ENCODE peak calls at places on chromosomes 6 and 20, in ten cellular contexts. C, G, N, T, S, R, H, D, I and K are unnamed samples.

GRCh38 chr6:38805127-38805655 is 90.1 kb downstream of the DNAH8 start:
- DNase-seq in I (no peak), D (no peak), R (no peak), G (no peak), S (no peak), N (no peak), T (no peak), H (no peak), C (no peak), K (no peak)

GRCh38 chr6:30061766-30062458 is 847 bp downstream of the POLR1H start:
- DNase-seq in I (no peak), H (no peak), T (peak), G (no peak), N (peak), R (no peak), C (peak), D (no peak), S (no peak), K (no peak)

GRCh38 chr6:63816979-63817436 is 181.4 kb downstream of the PHF3 start:
- DNase-seq in T (no peak), S (no peak), H (no peak), R (no peak), I (no peak), G (no peak), N (no peak), C (peak), D (peak), K (no peak)

GRCh38 chr6:32807020-32807580 is 9.7 kb downstream of the HLA-DOB start:
- DNase-seq in T (no peak), S (peak), R (no peak), N (no peak), H (no peak), I (no peak), C (no peak), D (no peak), G (no peak), K (no peak)

GRCh38 chr6:145502417-145502816 is 232.9 kb downstream of the EPM2A start:
- DNase-seq in C (peak), N (no peak), I (no peak), R (no peak), T (no peak), D (peak), H (no peak), G (no peak), S (no peak), K (no peak)

GRCh38 chr6:129490551-129491245 is 219.3 kb downstream of the ARHGAP18 start:
- DNase-seq in H (peak), C (peak), I (peak), D (peak), G (no peak), R (peak), T (peak), N (peak), S (no peak), K (no peak)

GRCh38 chr6:11196511-11197174 is 35.8 kb downstream of the NEDD9 start:
- DNase-seq in R (no peak), N (no peak), G (no peak), C (no peak), S (no peak), H (no peak), I (peak), T (peak), D (no peak), K (no peak)

GRCh38 chr20:17897566-17898307 is 70.9 kb downstream of the SNX5 start:
- DNase-seq in S (no peak), R (no peak), G (no peak), I (no peak), D (no peak), H (no peak), C (no peak), T (no peak), N (no peak), K (no peak)

GRCh38 chr20:3795511-3796468 is at the start of gene CDC25B:
- DNase-seq in D (peak), T (peak), H (peak), R (peak), S (peak), I (peak), C (peak), G (peak), N (peak), K (peak)

GRCh38 chr20:44210422-44211176 is at the start of gene OSER1:
- DNase-seq in G (peak), T (peak), R (peak), C (peak), H (peak), S (peak), I (peak), N (peak), D (peak), K (peak)

GRCh38 chr6:110484321-110484720 is 7.9 kb upstream of the SLC22A16 start:
- DNase-seq in R (no peak), D (no peak), H (no peak), S (no peak), I (no peak), T (peak), C (peak), N (peak), G (no peak), K (no peak)

GRCh38 chr6:164398647-164399046 is 910.8 kb downstream of the C6orf118 start:
- DNase-seq in N (no peak), R (no peak), D (no peak), C (no peak), T (no peak), G (no peak), S (no peak), H (no peak), I (no peak), K (no peak)

GRCh38 chr20:44646641-44647274 is 4.7 kb downstream of the ADA start:
- DNase-seq in S (no peak), T (peak), I (no peak), G (no peak), C (peak), N (no peak), R (peak), H (peak), D (peak), K (no peak)

GRCh38 chr6:38509713-38510112 is 130.0 kb downstream of the BTBD9 start:
- DNase-seq in N (peak), C (peak), R (no peak), T (peak), D (peak), S (no peak), G (no peak), H (no peak), I (no peak), K (no peak)

GRCh38 chr6:64040118-64040517 is 404.5 kb downstream of the PHF3 start:
- DNase-seq in T (no peak), D (no peak), S (no peak), H (no peak), I (no peak), C (no peak), G (no peak), R (no peak), N (no peak), K (no peak)

GRCh38 chr20:49694450-49695071 is 19.1 kb downstream of the B4GALT5 start:
- DNase-seq in H (no peak), S (no peak), C (no peak), D (no peak), T (no peak), R (no peak), G (no peak), N (no peak), I (no peak), K (no peak)

GRCh38 chr6:46490425-46491200 is 636 bp downstream of the RCAN2 start:
- DNase-seq in N (peak), I (no peak), S (peak), R (no peak), T (no peak), H (peak), D (no peak), G (peak), C (no peak), K (peak)
- TF ChIP-seq CTCF in N (peak), I (peak), S (peak), R (no peak), T (no peak), H (no peak), D (no peak), G (peak), C (no peak), K (no peak)

DNA sequence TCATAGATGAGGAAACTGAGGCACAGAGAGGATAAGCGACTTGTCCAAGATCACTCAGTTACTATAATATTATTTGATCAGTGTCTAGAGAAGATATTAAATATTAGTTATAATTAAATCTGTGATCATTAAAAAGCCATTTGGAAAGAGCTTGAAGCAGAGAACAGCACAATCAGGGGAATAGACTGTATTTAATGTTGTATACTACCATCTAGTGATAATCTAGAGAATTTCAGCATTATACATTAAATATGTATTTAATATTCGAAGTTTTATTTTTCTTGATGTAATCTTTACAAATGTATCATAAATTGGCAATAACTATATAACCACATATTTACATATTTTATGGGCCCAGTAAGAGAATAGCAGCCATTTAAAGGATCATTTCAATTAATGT is 20.2 kb upstream of the MTCL3 start:
- DNase-seq in N (no peak), S (no peak), I (no peak), H (peak), R (no peak), C (peak), T (peak), D (no peak), G (no peak), K (no peak)
- TF ChIP-seq CTCF in N (no peak), S (no peak), I (no peak), H (peak), R (peak), C (peak), T (peak), D (peak), G (peak), K (peak)

DNA sequence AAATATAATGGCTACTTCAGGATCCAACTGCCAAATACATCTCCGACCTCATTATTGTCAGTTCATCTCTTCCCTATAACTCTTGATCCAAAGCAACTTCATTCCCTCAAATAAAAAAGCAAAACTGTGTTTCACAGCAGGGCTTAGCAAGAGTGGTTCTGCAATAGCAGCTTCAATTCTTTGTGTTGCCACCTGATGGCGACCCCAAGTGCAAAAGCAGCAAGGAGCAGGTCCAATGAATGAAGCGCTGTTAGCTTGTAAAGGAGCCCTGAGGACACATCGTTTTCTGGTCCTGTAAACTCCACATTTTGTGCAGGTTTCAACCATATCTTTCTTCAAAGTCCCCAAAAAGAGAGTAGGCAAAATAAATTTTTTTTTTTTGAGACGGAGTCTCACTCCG is 19.6 kb downstream of the RTN4IP1 start:
- DNase-seq in I (no peak), S (peak), T (no peak), R (no peak), D (peak), C (no peak), N (peak), G (no peak), H (peak), K (no peak)
- TF ChIP-seq CTCF in I (peak), S (no peak), T (peak), R (no peak), D (peak), C (peak), N (peak), G (peak), H (peak), K (peak)

GRCh38 chr20:45836841-45837240 is 3.2 kb downstream of the SNX21 start:
- DNase-seq in G (no peak), S (no peak), I (no peak), T (peak), R (no peak), N (no peak), C (peak), D (no peak), H (no peak), K (no peak)

GRCh38 chr20:45833030-45833882 is at the start of gene SNX21:
- DNase-seq in R (peak), G (peak), D (peak), C (peak), N (peak), H (peak), I (peak), T (peak), S (peak), K (peak)

GRCh38 chr20:45833883-45834796 is 541 bp downstream of the SNX21 start:
- DNase-seq in I (no peak), R (no peak), T (peak), N (peak), H (peak), D (peak), S (peak), C (peak), G (peak), K (peak)

GRCh38 chr20:45834797-45835161 is 1.2 kb downstream of the SNX21 start:
- DNase-seq in H (no peak), D (no peak), C (no peak), T (no peak), R (no peak), I (no peak), G (no peak), N (no peak), S (no peak), K (no peak)

DNA sequence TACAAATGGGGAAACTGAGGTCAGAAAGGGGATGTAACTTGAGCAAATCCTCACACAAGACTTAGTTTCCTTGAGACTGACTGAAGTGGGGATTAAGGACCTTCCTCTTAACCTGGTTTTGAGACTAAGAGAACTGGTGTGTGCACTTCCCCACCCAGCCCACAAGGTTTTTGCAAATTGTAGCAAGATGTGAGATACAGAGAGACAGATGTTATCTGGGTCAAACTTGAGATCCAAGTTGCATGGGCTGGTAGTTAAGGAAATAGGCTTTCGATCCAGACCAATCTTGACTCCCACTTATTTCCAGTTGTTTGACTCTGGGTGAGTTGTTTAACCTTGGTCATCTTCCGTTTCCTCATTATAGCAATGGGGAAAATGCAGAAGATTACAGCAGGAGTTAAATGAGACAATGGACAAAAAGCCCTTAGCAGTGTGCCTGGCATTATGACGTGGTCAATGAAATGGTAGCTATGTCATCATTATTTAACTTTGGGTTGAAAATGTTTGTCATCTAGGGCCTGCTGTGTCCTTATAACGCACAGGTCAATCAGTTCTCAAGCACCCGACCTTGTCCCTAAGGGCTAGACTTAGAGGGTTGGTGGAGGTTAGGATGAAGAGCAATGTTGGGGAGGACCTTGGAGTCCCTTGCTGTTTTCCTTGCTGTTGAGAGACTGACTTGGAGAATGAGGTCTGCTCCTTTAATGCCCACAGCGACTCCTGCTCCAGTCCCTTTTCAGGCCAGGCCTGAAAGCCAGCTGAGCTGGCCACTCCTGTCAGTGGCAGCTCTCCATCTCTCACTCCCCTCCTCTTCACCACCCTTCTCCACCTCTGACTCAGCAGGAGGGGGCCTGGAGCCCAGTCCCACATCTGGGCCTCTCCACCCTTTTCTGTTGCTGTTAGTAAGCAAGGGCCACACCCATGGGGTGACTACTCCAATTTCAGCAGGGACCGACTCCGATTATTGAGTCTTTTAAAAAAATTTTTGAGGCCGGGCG is 1.9 kb downstream of the SNX21 start:
- DNase-seq in H (no peak), C (peak), T (peak), G (no peak), N (no peak), I (peak), D (no peak), R (no peak), S (no peak), K (peak)
- TF ChIP-seq CTCF in H (no peak), C (no peak), T (no peak), G (no peak), N (no peak), I (no peak), D (no peak), R (no peak), S (no peak), K (no peak)

DNA sequence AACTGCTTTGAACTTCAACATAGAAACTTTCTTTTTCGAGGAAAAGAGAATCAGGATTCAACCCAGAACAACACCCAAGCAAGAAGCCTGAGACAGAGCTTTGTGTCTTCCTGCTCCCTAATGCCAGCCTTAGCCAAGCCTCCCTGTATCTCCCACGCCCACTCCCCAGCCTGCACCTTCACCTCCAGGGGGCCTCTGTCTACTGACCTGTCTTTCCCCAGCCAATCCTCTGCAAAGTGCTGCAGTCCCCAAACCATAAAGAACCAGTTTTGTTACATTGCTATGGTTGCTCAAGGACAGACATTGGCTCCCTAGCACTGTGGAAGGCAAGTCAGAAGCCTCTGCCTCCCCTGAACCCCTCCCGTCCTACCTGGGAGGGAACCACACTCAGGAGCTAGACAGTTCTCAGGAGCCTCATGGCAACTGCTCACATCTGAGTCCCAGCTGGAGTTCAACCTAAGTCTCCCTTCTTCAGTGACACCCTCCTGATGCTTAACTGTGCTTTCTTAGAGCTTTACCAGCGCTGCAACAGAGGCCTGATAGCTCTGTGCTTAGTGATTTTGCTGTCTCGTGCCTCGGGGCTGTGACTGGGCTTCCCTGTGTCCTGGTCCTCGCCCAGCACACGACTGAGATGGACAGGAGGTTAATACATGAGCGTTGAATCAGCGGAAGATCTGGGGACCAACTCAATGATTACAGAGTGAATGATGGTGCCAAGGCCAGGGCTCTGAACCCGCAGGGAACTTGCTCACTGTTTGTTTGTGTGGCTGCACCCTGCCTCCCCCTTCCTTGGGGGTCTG is 101.5 kb upstream of the DUSP22 start:
- DNase-seq in N (no peak), R (no peak), C (no peak), S (no peak), G (no peak), H (no peak), I (no peak), T (no peak), D (no peak), K (no peak)
- TF ChIP-seq CTCF in N (no peak), R (no peak), C (no peak), S (no peak), G (peak), H (peak), I (no peak), T (no peak), D (no peak), K (no peak)

GRCh38 chr6:43359831-43360230 is 9.6 kb downstream of the ZNF318 start:
- DNase-seq in R (no peak), N (no peak), T (no peak), C (no peak), D (no peak), S (no peak), I (no peak), H (no peak), G (no peak), K (no peak)

GRCh38 chr6:43361269-43361668 is 8.2 kb downstream of the ZNF318 start:
- DNase-seq in R (no peak), N (no peak), T (no peak), I (no peak), G (no peak), S (no peak), C (no peak), H (no peak), D (no peak), K (no peak)

GRCh38 chr6:43359381-43359780 is 10.1 kb downstream of the ZNF318 start:
- DNase-seq in I (no peak), S (no peak), N (no peak), C (no peak), R (no peak), G (no peak), H (no peak), D (no peak), T (no peak), K (no peak)

DNA sequence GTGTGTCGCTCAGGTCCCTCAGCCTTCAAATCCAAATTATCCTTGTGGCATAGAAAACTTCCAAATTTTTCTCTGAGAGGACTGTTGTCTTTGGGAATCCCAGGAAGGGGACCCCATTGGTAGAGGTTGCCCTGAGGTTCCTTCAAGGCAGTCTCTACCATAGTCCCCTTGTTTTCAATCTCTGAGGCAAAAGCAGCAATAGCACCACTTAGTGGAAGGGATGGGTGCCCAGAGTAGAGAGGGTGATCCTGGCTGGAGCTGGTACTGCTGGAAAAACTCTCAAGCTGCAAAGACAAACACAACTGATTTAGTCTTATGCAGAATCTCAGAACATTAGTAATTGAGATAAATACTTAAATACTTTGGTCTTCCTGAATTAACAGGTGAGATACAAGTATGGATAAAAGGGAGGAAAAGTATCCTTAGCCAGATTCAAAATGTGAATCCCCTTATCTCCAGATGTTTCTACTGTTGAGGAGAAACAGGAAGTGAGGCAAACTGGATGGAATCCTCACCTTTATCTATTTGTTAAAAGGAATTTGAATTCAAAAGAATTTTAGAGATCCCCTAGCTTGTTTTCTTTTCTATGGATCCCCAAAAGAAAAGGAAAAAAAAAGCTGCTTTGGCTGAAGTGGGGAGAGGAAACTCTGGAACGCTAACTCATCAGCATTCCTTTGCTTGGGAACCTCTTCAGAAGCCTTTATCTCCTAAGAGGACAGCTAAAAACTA is 13.4 kb downstream of the ZNF318 start:
- DNase-seq in I (no peak), R (no peak), T (peak), D (peak), G (no peak), S (peak), N (peak), C (peak), H (peak), K (peak)
- TF ChIP-seq CTCF in I (peak), R (no peak), T (no peak), D (peak), G (peak), S (no peak), N (no peak), C (peak), H (no peak), K (peak)

GRCh38 chr6:106740287-106740686 is 110.9 kb downstream of the QRSL1 start:
- DNase-seq in N (no peak), R (no peak), C (no peak), T (no peak), D (no peak), G (no peak), S (no peak), I (no peak), H (no peak), K (no peak)
- TF ChIP-seq CTCF in N (no peak), R (no peak), C (no peak), T (no peak), D (no peak), G (no peak), S (no peak), I (no peak), H (no peak), K (no peak)